ENCODE peak calls at places on chromosomes 1 and 21, in eight cellular contexts. H, R, U, B, G, F, J and W are unnamed samples.

GRCh38 chr1:43691871-43692815 is 15.2 kb upstream of the ST3GAL3 start:
- DNase-seq in H (no peak), R (no peak), U (no peak), B (no peak), G (no peak), F (no peak), J (no peak), W (no peak)

GRCh38 chr1:221149111-221149510 is 269.9 kb downstream of the HLX start:
- DNase-seq in H (no peak), R (no peak), U (no peak), B (no peak), G (no peak), F (no peak), J (peak), W (no peak)

GRCh38 chr1:113784104-113784779 is 25.0 kb upstream of the PHTF1 start:
- DNase-seq in H (no peak), R (no peak), U (no peak), B (no peak), G (peak), F (no peak), J (no peak), W (no peak)

GRCh38 chr1:53860967-53861411 is 22.9 kb upstream of the NDC1 start:
- DNase-seq in H (peak), R (no peak), U (peak), B (no peak), G (no peak), F (no peak), J (peak), W (peak)

GRCh38 chr1:62508187-62508758 is 71.4 kb downstream of the USP1 start:
- DNase-seq in H (peak), R (no peak), U (no peak), B (no peak), G (no peak), F (no peak), J (peak), W (peak)

GRCh38 chr1:218946147-218946546 is 227.5 kb upstream of the LYPLAL1 start:
- DNase-seq in H (no peak), R (no peak), U (no peak), B (no peak), G (no peak), F (no peak), J (no peak), W (no peak)

GRCh38 chr1:2582401-2582800 is 4.2 kb upstream of the PRXL2B start:
- DNase-seq in H (no peak), R (no peak), U (no peak), B (no peak), G (no peak), F (no peak), J (peak), W (no peak)

GRCh38 chr21:28215214-28215954 is 777.3 kb downstream of the LTN1 start:
- DNase-seq in H (no peak), R (no peak), U (no peak), B (no peak), G (no peak), F (no peak), J (peak), W (no peak)

GRCh38 chr1:15541231-15541792 is 14.7 kb downstream of the DNAJC16 start:
- DNase-seq in H (no peak), R (no peak), U (no peak), B (no peak), G (no peak), F (no peak), J (no peak), W (no peak)

GRCh38 chr1:217275617-217276398 is 355.1 kb downstream of the GPATCH2 start:
- DNase-seq in H (no peak), R (no peak), U (no peak), B (no peak), G (peak), F (no peak), J (peak), W (no peak)

GRCh38 chr1:175742790-175743459 is 470 bp downstream of the TNR start:
- DNase-seq in H (no peak), R (no peak), U (no peak), B (no peak), G (no peak), F (no peak), J (peak), W (peak)

GRCh38 chr1:66271904-66272254 is 262.1 kb upstream of the SGIP1 start:
- DNase-seq in H (no peak), R (peak), U (peak), B (peak), G (no peak), F (peak), J (peak), W (no peak)

GRCh38 chr21:41009398-41010177 is 158.4 kb upstream of the BACE2 start:
- DNase-seq in H (no peak), R (no peak), U (no peak), B (no peak), G (no peak), F (no peak), J (no peak), W (no peak)

GRCh38 chr21:33089439-33089838 is 19.5 kb downstream of the OLIG1 start:
- DNase-seq in H (no peak), R (no peak), U (no peak), B (no peak), G (no peak), F (no peak), J (no peak), W (no peak)

GRCh38 chr1:193406901-193407300 is 220.5 kb upstream of the B3GALT2 start:
- DNase-seq in H (peak), R (no peak), U (no peak), B (no peak), G (peak), F (no peak), J (peak), W (peak)

GRCh38 chr1:179881642-179882252 is 338 bp upstream of the TOR1AIP1 start:
- DNase-seq in H (no peak), R (peak), U (peak), B (no peak), G (no peak), F (no peak), J (peak), W (peak)

GRCh38 chr1:211476200-211476849 is 15.6 kb downstream of the RD3 start:
- DNase-seq in H (peak), R (peak), U (peak), B (peak), G (no peak), F (no peak), J (peak), W (peak)

GRCh38 chr1:191690931-191691330 is 467.3 kb upstream of the RGS18 start:
- DNase-seq in H (no peak), R (no peak), U (no peak), B (no peak), G (no peak), F (no peak), J (no peak), W (peak)

GRCh38 chr21:27715131-27715530 is 748.2 kb upstream of the ADAMTS5 start:
- DNase-seq in H (no peak), R (no peak), U (no peak), B (no peak), G (no peak), F (no peak), J (no peak), W (no peak)

GRCh38 chr21:39863111-39863510 is 4.1 kb upstream of the PCP4 start:
- DNase-seq in H (no peak), R (no peak), U (no peak), B (no peak), G (no peak), F (peak), J (no peak), W (no peak)

GRCh38 chr1:4931486-4931885 is 277.1 kb downstream of the AJAP1 start:
- DNase-seq in H (no peak), R (no peak), U (no peak), B (no peak), G (no peak), F (no peak), J (no peak), W (no peak)

GRCh38 chr1:198632007-198632406 is 6.8 kb upstream of the PTPRC start:
- DNase-seq in H (no peak), R (no peak), U (no peak), B (no peak), G (no peak), F (no peak), J (no peak), W (no peak)

GRCh38 chr1:53644909-53645689 is 93.9 kb downstream of the GLIS1 start:
- DNase-seq in H (no peak), R (no peak), U (peak), B (no peak), G (no peak), F (peak), J (no peak), W (no peak)

GRCh38 chr1:3717715-3718601 is 34.3 kb upstream of the CCDC27 start:
- DNase-seq in H (no peak), R (no peak), U (no peak), B (no peak), G (no peak), F (no peak), J (no peak), W (no peak)

GRCh38 chr1:53376041-53376461 is 48.2 kb upstream of the LRP8 start:
- DNase-seq in H (no peak), R (peak), U (peak), B (no peak), G (no peak), F (peak), J (no peak), W (no peak)

GRCh38 chr1:169517544-169518186 is 31.9 kb upstream of the SLC19A2 start:
- DNase-seq in H (no peak), R (no peak), U (no peak), B (no peak), G (no peak), F (no peak), J (no peak), W (peak)

GRCh38 chr1:91997607-91998195 is 32.1 kb upstream of the EPHX4 start:
- DNase-seq in H (peak), R (no peak), U (no peak), B (no peak), G (no peak), F (no peak), J (peak), W (peak)

GRCh38 chr1:110176299-110176956 is 26.1 kb downstream of the SLC6A17 start:
- DNase-seq in H (no peak), R (no peak), U (peak), B (peak), G (no peak), F (no peak), J (no peak), W (no peak)

GRCh38 chr1:101025283-101025679 is 303 bp downstream of the DPH5 start:
- DNase-seq in H (no peak), R (no peak), U (no peak), B (no peak), G (no peak), F (no peak), J (peak), W (no peak)

GRCh38 chr1:119470377-119470776 is 36.6 kb upstream of the HSD3B1 start:
- DNase-seq in H (no peak), R (no peak), U (no peak), B (no peak), G (no peak), F (no peak), J (no peak), W (no peak)

GRCh38 chr1:8435569-8436071 is 117.7 kb downstream of the SLC45A1 start:
- DNase-seq in H (no peak), R (no peak), U (no peak), B (no peak), G (no peak), F (no peak), J (no peak), W (no peak)

GRCh38 chr1:208857471-208857870 is 613.3 kb upstream of the PLXNA2 start:
- DNase-seq in H (no peak), R (no peak), U (no peak), B (no peak), G (no peak), F (no peak), J (no peak), W (no peak)
- H3K4me3 ChIP-seq in H (no peak), R (no peak), U (no peak), B (no peak), G (no peak), F (no peak), J (no peak), W (no peak)

GRCh38 chr1:162285149-162285561 is 91.5 kb downstream of the SPATA46 start:
- DNase-seq in H (no peak), R (no peak), U (peak), B (peak), G (no peak), F (peak), J (no peak), W (peak)

GRCh38 chr1:162284206-162284955 is 92.3 kb downstream of the SPATA46 start:
- DNase-seq in H (no peak), R (no peak), U (no peak), B (no peak), G (no peak), F (no peak), J (no peak), W (no peak)

GRCh38 chr1:162279099-162279498 is 97.6 kb downstream of the SPATA46 start:
- DNase-seq in H (no peak), R (no peak), U (no peak), B (peak), G (no peak), F (no peak), J (no peak), W (no peak)

GRCh38 chr1:162283657-162284056 is 93.0 kb downstream of the SPATA46 start:
- DNase-seq in H (no peak), R (no peak), U (peak), B (peak), G (no peak), F (no peak), J (no peak), W (no peak)
- H3K4me3 ChIP-seq in H (no peak), R (no peak), U (no peak), B (no peak), G (no peak), F (no peak), J (no peak), W (no peak)

GRCh38 chr1:228212966-228213844 is 5.4 kb downstream of the OBSCN start:
- DNase-seq in H (peak), R (peak), U (peak), B (peak), G (peak), F (peak), J (peak), W (peak)

GRCh38 chr1:228211091-228211870 is 3.4 kb downstream of the OBSCN start:
- DNase-seq in H (no peak), R (no peak), U (no peak), B (no peak), G (no peak), F (no peak), J (no peak), W (no peak)

GRCh38 chr1:228211871-228212414 is 4.1 kb downstream of the OBSCN start:
- DNase-seq in H (no peak), R (no peak), U (no peak), B (no peak), G (no peak), F (no peak), J (no peak), W (no peak)

GRCh38 chr1:228213917-228214808 is 6.3 kb downstream of the OBSCN start:
- DNase-seq in H (no peak), R (no peak), U (no peak), B (no peak), G (no peak), F (peak), J (no peak), W (no peak)

GRCh38 chr1:228212415-228212965 is 4.6 kb downstream of the OBSCN start:
- DNase-seq in H (no peak), R (peak), U (no peak), B (no peak), G (no peak), F (no peak), J (no peak), W (no peak)
- H3K4me3 ChIP-seq in H (no peak), R (peak), U (no peak), B (peak), G (no peak), F (peak), J (no peak), W (no peak)

DNA sequence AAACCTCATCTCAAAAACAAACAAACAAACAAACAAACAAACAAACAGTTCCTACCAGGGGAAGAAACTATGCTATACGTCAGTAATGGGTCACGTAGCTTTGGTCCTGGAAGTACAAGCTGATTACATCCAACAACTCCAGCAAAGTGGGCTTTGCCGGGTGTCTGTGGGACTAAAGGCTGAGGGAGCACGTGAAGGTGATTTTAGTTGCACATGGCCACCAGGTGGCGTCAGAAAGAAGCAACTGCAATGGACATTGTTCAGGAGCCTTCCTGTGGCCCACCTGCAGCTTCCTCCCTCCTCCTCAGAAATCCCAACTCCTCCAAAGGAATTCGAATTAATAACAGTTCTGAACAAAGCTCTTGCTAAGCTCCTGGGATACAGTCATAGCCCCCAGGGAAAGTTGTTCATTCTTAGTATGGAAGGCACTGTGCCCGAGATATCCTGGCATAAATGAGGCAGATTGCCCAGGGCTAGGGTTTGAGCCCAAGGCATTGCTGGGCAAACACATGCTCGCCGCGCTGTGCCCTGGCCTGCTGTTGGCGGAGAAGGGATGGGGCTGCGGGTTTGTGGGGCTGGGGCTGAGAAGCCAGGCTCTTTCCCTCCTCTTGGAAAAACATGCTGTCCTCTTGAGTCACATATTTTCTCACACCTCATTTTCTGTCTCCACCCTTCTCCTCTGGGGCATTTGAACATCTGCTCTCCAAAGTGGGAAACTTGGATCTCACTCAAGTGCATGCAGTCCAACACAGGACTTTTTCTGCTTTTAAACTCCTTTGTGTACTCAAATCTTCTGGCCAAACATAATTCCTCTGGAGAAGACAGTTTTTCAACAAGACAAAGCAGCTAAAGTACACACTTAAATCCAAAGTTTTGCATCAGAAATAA is 28.6 kb downstream of the AKNAD1 start:
- DNase-seq in H (peak), R (peak), U (peak), B (peak), G (no peak), F (peak), J (peak), W (peak)
- H3K4me3 ChIP-seq in H (no peak), R (peak), U (no peak), B (no peak), G (no peak), F (no peak), J (peak), W (no peak)

GRCh38 chr21:46661627-46662366 is 26.3 kb downstream of the PRMT2 start:
- DNase-seq in H (no peak), R (peak), U (no peak), B (no peak), G (no peak), F (no peak), J (no peak), W (no peak)
- H3K4me3 ChIP-seq in H (no peak), R (peak), U (no peak), B (peak), G (no peak), F (peak), J (peak), W (no peak)

GRCh38 chr1:164560504-164560903 is 1.5 kb downstream of the PBX1 start:
- DNase-seq in H (no peak), R (no peak), U (no peak), B (no peak), G (no peak), F (no peak), J (no peak), W (no peak)

GRCh38 chr1:164561007-164561406 is 2.0 kb downstream of the PBX1 start:
- DNase-seq in H (no peak), R (no peak), U (no peak), B (no peak), G (no peak), F (no peak), J (no peak), W (no peak)

GRCh38 chr1:164559342-164560070 is 522 bp downstream of the PBX1 start:
- DNase-seq in H (no peak), R (peak), U (peak), B (peak), G (no peak), F (peak), J (no peak), W (no peak)

GRCh38 chr1:164558461-164559341 is at the start of gene PBX1:
- DNase-seq in H (peak), R (peak), U (peak), B (peak), G (peak), F (peak), J (peak), W (peak)

DNA sequence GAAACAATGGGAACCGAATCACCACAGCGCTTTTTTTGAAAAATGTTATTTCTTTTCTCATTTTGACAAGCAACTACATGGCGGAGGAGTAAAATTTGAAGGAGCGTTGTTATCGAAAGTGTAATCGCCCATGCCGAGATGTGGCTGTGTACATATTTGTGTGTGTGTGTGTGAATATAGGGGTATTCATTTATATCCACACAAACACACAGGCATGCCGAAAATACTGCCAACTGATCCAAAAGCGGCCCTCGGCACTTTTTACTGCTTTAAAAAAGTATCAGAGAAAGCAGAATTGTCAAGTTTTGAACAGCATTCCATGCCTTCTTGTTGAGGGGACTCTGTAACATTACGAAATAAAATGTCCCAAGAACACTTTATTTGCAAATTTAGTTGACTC is 1.1 kb downstream of the PBX1 start:
- DNase-seq in H (no peak), R (no peak), U (no peak), B (no peak), G (no peak), F (no peak), J (no peak), W (no peak)
- H3K4me3 ChIP-seq in H (peak), R (peak), U (peak), B (peak), G (no peak), F (peak), J (peak), W (peak)

DNA sequence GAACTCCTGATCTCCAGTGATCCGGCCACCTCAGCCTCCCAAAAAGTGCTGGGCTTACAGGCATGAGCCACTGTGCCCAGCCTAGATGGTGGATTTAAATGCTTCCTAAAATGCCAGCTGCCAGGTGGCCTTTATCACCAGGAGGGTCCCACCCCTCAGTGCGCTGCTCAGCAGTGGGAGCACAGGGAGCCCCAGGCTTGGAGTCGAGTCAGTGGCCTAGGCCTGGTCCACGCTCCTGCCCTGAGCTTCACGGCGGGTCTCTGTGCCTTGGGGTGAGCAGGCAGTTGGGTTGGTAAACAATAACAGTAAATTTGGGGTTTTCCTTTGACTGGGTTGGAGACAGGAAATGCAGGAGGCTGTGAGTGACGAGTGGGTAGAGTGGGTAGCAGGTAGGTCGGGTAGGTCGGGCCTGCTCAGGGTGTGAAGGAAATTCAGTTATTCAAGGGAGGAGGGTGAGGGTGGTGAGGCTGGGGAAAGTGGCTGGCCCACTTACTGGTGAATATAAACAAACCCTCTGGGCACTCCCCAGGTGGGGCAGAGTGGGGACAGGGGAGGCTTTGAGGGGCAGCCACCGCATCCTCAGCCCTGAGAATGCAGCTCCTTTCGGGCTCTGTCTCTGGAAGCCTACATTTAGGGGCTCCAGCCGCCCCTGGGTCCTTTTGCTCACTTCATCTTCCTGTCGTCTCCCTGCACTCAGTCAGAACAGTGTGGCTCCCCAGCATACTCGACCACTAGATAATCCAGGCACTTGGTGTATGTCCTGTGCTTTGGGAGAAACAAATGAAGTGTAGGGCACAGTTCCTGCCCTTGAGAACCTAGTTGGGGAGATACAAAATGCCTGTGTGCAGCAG is 33.5 kb upstream of the IL19 start:
- DNase-seq in H (peak), R (no peak), U (no peak), B (no peak), G (no peak), F (no peak), J (no peak), W (no peak)
- H3K4me3 ChIP-seq in H (peak), R (no peak), U (no peak), B (no peak), G (no peak), F (no peak), J (no peak), W (no peak)

GRCh38 chr1:58827298-58827697 is 43.5 kb upstream of the JUN start:
- DNase-seq in H (no peak), R (no peak), U (no peak), B (no peak), G (no peak), F (no peak), J (no peak), W (no peak)
- H3K4me3 ChIP-seq in H (no peak), R (no peak), U (no peak), B (no peak), G (no peak), F (no peak), J (no peak), W (no peak)